ENCODE peak calls at places on chromosomes 12 and 14, in six cellular contexts. I is GM23248, C is SK-N-SH, K is MM.1S, U is neural progenitor cell, R is PC-3. W is an unnamed sample. For H3F3A, the result is how much of the 10 kb centered on the place peaks cover.

GRCh38 chr14:99816217-99816616 is 23.0 kb downstream of the EML1 start:
- DNase-seq in I (no peak), C (no peak), K (no peak), U (no peak), R (no peak), W (no peak)

GRCh38 chr14:21090194-21090939 is 8.1 kb downstream of the ZNF219 start:
- DNase-seq in I (no peak), C (peak), K (no peak), U (peak), R (no peak), W (no peak)

GRCh38 chr12:119182701-119183493 is 4.2 kb downstream of the HSPB8 start:
- DNase-seq in I (no peak), C (no peak), K (no peak), U (no peak), R (no peak), W (no peak)

GRCh38 chr14:100654814-100655795 is 67.9 kb upstream of the BEGAIN start:
- DNase-seq in I (peak), C (peak), K (peak), U (peak), R (peak), W (no peak)

GRCh38 chr14:58488550-58488949 is 61.0 kb downstream of the KIAA0586 start:
- DNase-seq in I (peak), C (no peak), K (peak), U (no peak), R (peak), W (no peak)

GRCh38 chr14:32417956-32418552 is 89.0 kb downstream of the AKAP6 start:
- DNase-seq in I (peak), C (no peak), K (no peak), U (no peak), R (peak), W (peak)

GRCh38 chr14:61636792-61637191 is 58.5 kb upstream of the HIF1A start:
- DNase-seq in I (no peak), C (no peak), K (no peak), U (no peak), R (no peak), W (no peak)

GRCh38 chr14:76498976-76499375 is 123.0 kb downstream of the ESRRB start:
- DNase-seq in I (no peak), C (no peak), K (no peak), U (no peak), R (no peak), W (no peak)

GRCh38 chr14:89625988-89626806 is 209.2 kb upstream of the FOXN3 start:
- DNase-seq in I (no peak), C (no peak), K (no peak), U (no peak), R (no peak), W (no peak)

GRCh38 chr12:91274886-91275285 is 92.3 kb upstream of the DCN start:
- DNase-seq in I (peak), C (no peak), K (no peak), U (peak), R (no peak), W (no peak)

DNA sequence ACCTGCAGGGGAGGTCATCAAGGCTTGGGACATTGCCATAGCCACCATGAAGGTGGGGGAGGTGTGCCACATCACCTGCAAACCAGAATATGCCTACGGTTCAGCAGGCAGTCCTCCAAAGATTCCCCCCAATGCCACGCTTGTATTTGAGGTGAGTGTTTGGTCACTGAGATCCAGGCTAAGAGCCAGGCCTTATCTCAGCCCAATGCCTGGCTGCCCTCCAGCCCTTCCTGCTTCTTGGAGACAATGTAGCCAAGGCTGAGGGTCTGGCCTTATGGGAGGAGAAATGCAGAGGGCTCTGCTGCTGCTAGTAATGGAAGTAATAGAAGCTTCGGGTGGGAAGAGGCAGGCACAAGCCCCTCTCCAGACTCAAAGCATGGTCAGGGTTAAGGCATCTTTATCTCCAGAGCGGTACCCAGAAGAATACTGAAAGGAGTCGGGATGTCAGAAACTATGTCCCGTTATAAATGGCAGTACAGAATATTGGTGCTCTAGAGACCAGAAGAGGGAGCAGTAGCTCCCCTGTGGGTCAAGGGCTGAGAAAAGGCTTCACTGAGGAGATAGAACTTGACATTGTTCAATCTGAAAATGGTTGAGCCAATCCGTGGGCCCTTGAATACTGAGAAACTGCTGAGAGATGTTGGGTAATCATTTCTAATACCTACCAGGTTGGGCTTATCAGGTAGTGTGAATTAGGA is 3.1 kb downstream of the FKBP4 start:
- DNase-seq in I (peak), C (no peak), K (no peak), U (no peak), R (no peak), W (no peak)
- H3F3A ChIP-seq in I (under half), C (under half), K (under half), U (under half), R (under half), W (half or more)

GRCh38 chr12:65023485-65023884 is 97.6 kb downstream of the WIF1 start:
- DNase-seq in I (no peak), C (no peak), K (no peak), U (no peak), R (no peak), W (no peak)

GRCh38 chr12:65019696-65020095 is 101.4 kb downstream of the WIF1 start:
- DNase-seq in I (no peak), C (no peak), K (no peak), U (no peak), R (no peak), W (no peak)

GRCh38 chr12:65022960-65023359 is 98.1 kb downstream of the WIF1 start:
- DNase-seq in I (no peak), C (no peak), K (no peak), U (no peak), R (no peak), W (no peak)

GRCh38 chr12:65022441-65022840 is 98.7 kb downstream of the WIF1 start:
- DNase-seq in I (no peak), C (no peak), K (no peak), U (no peak), R (no peak), W (no peak)

DNA sequence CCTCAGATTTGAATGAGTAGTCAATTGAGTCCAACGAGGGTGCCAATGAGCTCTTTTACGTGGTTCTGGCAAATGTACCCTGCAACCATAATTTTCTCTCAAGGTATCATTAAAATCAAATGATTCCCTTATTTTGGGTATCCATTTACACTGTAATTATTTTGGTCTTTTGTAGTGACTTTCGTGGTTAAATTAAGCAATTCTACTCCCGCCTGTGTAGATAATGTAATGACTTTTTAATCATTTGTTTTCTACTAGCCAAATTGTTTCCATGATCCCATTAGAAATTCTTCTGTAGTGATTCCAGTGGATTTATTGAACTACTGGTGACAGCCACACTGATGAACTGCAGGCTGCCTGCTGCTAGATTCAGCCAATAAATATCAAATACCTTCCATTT is 96.0 kb downstream of the WIF1 start:
- DNase-seq in I (no peak), C (no peak), K (no peak), U (no peak), R (no peak), W (no peak)
- H3F3A ChIP-seq in I (under half), C (under half), K (under half), U (under half), R (under half), W (under half)

DNA sequence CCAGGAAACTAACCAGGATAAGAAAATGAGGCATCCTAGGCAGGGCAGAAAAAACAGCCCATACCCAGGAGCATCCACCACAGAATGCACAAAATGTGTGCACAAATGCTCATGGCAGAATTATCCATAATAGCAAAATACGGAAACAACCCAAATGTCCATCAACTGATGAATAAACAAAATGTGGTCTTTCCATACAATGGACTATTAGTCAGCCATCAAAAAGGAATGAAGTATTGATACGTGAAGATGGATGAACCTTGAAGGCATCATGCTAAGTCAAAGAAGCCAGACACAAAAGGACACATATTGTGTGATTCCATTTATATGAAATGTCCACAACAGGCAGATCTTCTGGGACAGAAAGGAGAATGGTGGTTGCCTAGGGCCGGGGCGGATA is 19.1 kb downstream of the HRK start:
- DNase-seq in I (no peak), C (no peak), K (no peak), U (no peak), R (no peak), W (no peak)
- H3F3A ChIP-seq in I (under half), C (under half), K (under half), U (under half), R (under half), W (under half)

GRCh38 chr12:6535960-6536847 is 1.9 kb downstream of the GAPDH start:
- DNase-seq in I (peak), C (no peak), K (no peak), U (no peak), R (no peak), W (no peak)

GRCh38 chr12:6535697-6535946 is 1.3 kb downstream of the GAPDH start:
- DNase-seq in I (no peak), C (no peak), K (no peak), U (no peak), R (no peak), W (no peak)

GRCh38 chr12:6534158-6534913 is at the start of gene GAPDH:
- DNase-seq in I (peak), C (peak), K (peak), U (peak), R (peak), W (peak)

GRCh38 chr12:6533653-6534157 is 612 bp upstream of the GAPDH start:
- DNase-seq in I (peak), C (peak), K (peak), U (peak), R (peak), W (peak)

DNA sequence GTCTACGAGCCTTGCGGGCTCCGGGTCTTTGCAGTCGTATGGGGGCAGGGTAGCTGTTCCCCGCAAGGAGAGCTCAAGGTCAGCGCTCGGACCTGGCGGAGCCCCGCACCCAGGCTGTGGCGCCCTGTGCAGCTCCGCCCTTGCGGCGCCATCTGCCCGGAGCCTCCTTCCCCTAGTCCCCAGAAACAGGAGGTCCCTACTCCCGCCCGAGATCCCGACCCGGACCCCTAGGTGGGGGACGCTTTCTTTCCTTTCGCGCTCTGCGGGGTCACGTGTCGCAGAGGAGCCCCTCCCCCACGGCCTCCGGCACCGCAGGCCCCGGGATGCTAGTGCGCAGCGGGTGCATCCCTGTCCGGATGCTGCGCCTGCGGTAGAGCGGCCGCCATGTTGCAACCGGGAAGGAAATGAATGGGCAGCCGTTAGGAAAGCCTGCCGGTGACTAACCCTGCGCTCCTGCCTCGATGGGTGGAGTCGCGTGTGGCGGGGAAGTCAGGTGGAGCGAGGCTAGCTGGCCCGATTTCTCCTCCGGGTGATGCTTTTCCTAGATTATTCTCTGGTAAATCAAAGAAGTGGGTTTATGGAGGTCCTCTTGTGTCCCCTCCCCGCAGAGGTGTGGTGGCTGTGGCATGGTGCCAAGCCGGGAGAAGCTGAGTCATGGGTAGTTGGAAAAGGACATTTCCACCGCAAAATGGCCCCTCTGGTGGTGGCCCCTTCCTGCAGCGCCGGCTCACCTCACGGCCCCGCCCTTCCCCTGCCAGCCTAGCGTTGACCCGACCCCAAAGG is 788 bp downstream of the GAPDH start:
- DNase-seq in I (peak), C (peak), K (peak), U (peak), R (peak), W (peak)
- H3F3A ChIP-seq in I (half or more), C (half or more), K (half or more), U (half or more), R (under half), W (half or more)

GRCh38 chr12:132247718-132248438 is 81.5 kb downstream of the GALNT9 start:
- DNase-seq in I (peak), C (no peak), K (no peak), U (no peak), R (no peak), W (no peak)
- H3F3A ChIP-seq in I (under half), C (under half), K (under half), U (under half), R (under half), W (under half)

W was measured in PC-9.